ENCODE peak calls at places on chromosomes 6 and 20, in nine cellular contexts. L is CD4-positive, alpha-beta memory T cell; C is Peyer's patch; A is HepG2; I is suprapubic skin; R is transverse colon; D is right lobe of liver; N is SJSA1; S is left ventricle myocardium inferior. B is an unnamed sample. For H3K27me3 and H3K4me1, the result is how much of the 10 kb centered on the place peaks cover.

GRCh38 chr6:31128093-31128676 is 7.9 kb upstream of the CDSN start:
- DNase-seq in A (peak), R (peak), I (no peak), C (peak), S (peak), L (peak), D (peak), N (peak), B (peak)

GRCh38 chr20:38937978-38938473 is 11.8 kb downstream of the FAM83D start:
- DNase-seq in R (no peak), S (no peak), D (no peak), N (no peak), L (no peak), I (no peak), A (no peak), C (no peak), B (no peak)

GRCh38 chr6:138999949-139000725 is 12.1 kb upstream of the REPS1 start:
- DNase-seq in L (no peak), R (no peak), D (no peak), I (no peak), S (no peak), A (no peak), N (no peak), C (no peak), B (no peak)

GRCh38 chr20:4545526-4545925 is 176.2 kb upstream of the PRND start:
- DNase-seq in N (peak), L (no peak), D (no peak), I (no peak), C (no peak), A (no peak), S (no peak), R (no peak), B (no peak)

GRCh38 chr20:4795394-4795793 is 73.7 kb downstream of the PRND start:
- DNase-seq in L (no peak), S (no peak), D (no peak), C (no peak), R (no peak), A (peak), N (peak), I (no peak), B (no peak)

GRCh38 chr20:56688106-56688505 is 59.0 kb downstream of the TFAP2C start:
- DNase-seq in A (no peak), C (no peak), I (no peak), D (no peak), N (no peak), S (no peak), R (no peak), L (no peak), B (no peak)

GRCh38 chr20:49505518-49505917 is 23.1 kb upstream of the KCNB1 start:
- DNase-seq in N (no peak), C (no peak), S (no peak), D (no peak), I (no peak), L (no peak), A (no peak), R (no peak), B (no peak)

GRCh38 chr6:29627762-29628418 is 5.1 kb downstream of the GABBR1 start:
- DNase-seq in C (peak), S (peak), N (no peak), A (no peak), R (peak), I (peak), L (peak), D (peak), B (peak)

GRCh38 chr20:16661738-16662137 is 68.1 kb upstream of the SNRPB2 start:
- DNase-seq in I (no peak), L (no peak), A (no peak), C (no peak), S (no peak), R (no peak), D (no peak), N (no peak), B (no peak)

GRCh38 chr6:70221025-70221714 is 81.7 kb downstream of the COL9A1 start:
- DNase-seq in I (no peak), C (no peak), R (no peak), N (no peak), D (no peak), S (no peak), L (peak), A (peak), B (peak)

GRCh38 chr6:106050538-106050937 is 35.6 kb upstream of the PRDM1 start:
- DNase-seq in C (no peak), I (no peak), N (no peak), L (no peak), A (no peak), S (no peak), D (no peak), R (no peak), B (peak)

GRCh38 chr20:53706008-53706481 is 112.4 kb upstream of the ZNF217 start:
- DNase-seq in I (no peak), S (no peak), L (no peak), N (peak), A (no peak), D (no peak), C (no peak), R (no peak), B (no peak)

GRCh38 chr6:34513628-34514027 is 42.5 kb downstream of the SPDEF start:
- DNase-seq in L (no peak), R (no peak), I (peak), S (peak), N (no peak), D (no peak), A (no peak), C (no peak), B (no peak)

GRCh38 chr20:35039146-35039545 is 53.5 kb downstream of the TRPC4AP start:
- DNase-seq in D (no peak), A (no peak), L (no peak), R (peak), C (no peak), I (no peak), N (no peak), S (no peak), B (no peak)

GRCh38 chr20:7358670-7359069 is 581.6 kb downstream of the HAO1 start:
- DNase-seq in R (no peak), D (no peak), L (no peak), C (no peak), A (no peak), N (no peak), S (no peak), I (no peak), B (no peak)

GRCh38 chr6:70763754-70764153 is 96.1 kb downstream of the SMAP1 start:
- DNase-seq in A (no peak), I (no peak), N (no peak), D (no peak), C (no peak), S (no peak), L (no peak), R (no peak), B (no peak)

GRCh38 chr6:50128420-50129005 is 78.8 kb upstream of the DEFB112 start:
- DNase-seq in R (no peak), L (no peak), C (no peak), A (peak), I (no peak), S (no peak), D (no peak), N (no peak), B (no peak)

GRCh38 chr6:22756365-22756764 is 187.0 kb downstream of the HDGFL1 start:
- DNase-seq in I (no peak), D (no peak), S (no peak), N (no peak), L (no peak), C (no peak), A (no peak), R (no peak), B (no peak)

GRCh38 chr6:84752118-84752850 is 12.1 kb downstream of the TBX18 start:
- DNase-seq in I (no peak), R (no peak), A (no peak), D (no peak), C (no peak), S (no peak), N (no peak), L (no peak), B (no peak)

GRCh38 chr6:69026715-69027114 is 391.6 kb downstream of the ADGRB3 start:
- DNase-seq in L (no peak), I (no peak), D (no peak), S (no peak), N (no peak), R (no peak), A (no peak), C (no peak), B (no peak)

GRCh38 chr20:11926599-11926998 is 8.9 kb downstream of the BTBD3 start:
- DNase-seq in D (no peak), C (no peak), A (no peak), S (no peak), N (no peak), L (no peak), R (no peak), I (no peak), B (no peak)

GRCh38 chr20:6651016-6651415 is 116.5 kb upstream of the BMP2 start:
- DNase-seq in R (peak), L (no peak), I (peak), C (no peak), A (no peak), S (no peak), D (no peak), N (no peak), B (no peak)

GRCh38 chr6:12987783-12988182 is 271.2 kb downstream of the PHACTR1 start:
- DNase-seq in D (no peak), N (no peak), A (no peak), R (no peak), C (no peak), I (no peak), L (no peak), S (no peak), B (no peak)

GRCh38 chr20:42113236-42113635 is 495.1 kb upstream of the CHD6 start:
- DNase-seq in S (no peak), L (no peak), I (no peak), R (no peak), N (no peak), C (no peak), D (no peak), A (no peak), B (no peak)

GRCh38 chr20:1134836-1135235 is 16.4 kb downstream of the PSMF1 start:
- DNase-seq in L (no peak), S (no peak), N (no peak), I (no peak), R (no peak), C (no peak), A (no peak), D (no peak), B (no peak)

DNA sequence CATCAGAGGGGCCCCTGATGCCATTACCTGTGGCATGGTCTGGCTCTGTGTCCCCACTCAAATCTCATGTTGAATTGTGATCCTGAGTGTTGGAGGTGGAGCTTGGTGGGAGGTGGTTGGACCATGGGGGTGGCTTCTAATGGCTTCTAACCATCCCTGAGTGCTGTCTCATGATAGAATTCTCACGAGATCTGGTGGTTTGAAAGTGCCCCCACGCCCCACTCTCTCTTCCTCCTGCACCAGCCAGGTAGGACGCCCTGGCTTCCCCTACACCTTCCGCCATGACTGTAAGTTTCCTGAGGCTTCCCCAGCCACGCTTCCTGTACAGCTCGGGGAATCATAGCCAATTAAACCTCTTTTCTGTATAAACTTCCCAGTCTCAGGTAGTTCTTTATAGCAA is 14.9 kb downstream of the BHLHE23 start:
- DNase-seq in C (no peak), A (no peak), I (no peak), R (no peak), S (no peak), N (no peak), D (no peak), L (no peak), B (no peak)
- H3K27me3 ChIP-seq in C (under half), A (half or more), I (half or more), R (half or more), S (half or more), N (half or more), D (under half), L (under half), B (under half)

GRCh38 chr6:36149436-36149835 is 19.1 kb downstream of the MAPK13 start:
- DNase-seq in I (no peak), L (no peak), A (no peak), N (no peak), C (no peak), S (no peak), D (no peak), R (no peak), B (no peak)
- H3K4me1 ChIP-seq in I (under half), L (under half), A (under half), N (under half), C (under half), S (under half), D (under half), R (under half), B (under half)

DNA sequence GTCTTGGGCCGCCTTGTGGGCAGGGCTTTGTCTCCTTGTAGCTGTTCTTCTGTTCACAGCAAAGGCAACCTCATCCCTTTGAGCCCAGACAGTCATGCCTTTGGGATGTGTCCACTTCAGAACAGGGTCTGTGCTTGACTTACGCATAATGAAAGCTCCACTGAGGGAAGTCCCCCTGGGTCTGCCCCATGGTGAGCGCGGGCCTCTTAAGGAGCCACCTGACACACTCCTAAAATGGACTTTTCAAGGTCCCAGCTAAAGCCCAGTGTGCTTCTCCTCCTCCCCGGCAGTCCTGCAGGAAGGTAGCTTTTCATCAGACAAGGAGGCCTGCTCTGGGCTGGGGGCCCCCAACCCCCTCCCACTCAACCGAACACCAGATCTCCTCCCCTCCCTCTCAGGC is 24.9 kb upstream of the PMEPA1 start:
- DNase-seq in L (no peak), C (no peak), N (no peak), S (no peak), D (no peak), A (no peak), R (no peak), I (no peak), B (no peak)
- H3K27me3 ChIP-seq in L (under half), C (under half), N (under half), S (under half), D (under half), A (under half), R (under half), I (under half), B (under half)

GRCh38 chr20:21209668-21210067 is 83.8 kb downstream of the KIZ start:
- DNase-seq in A (no peak), L (no peak), D (no peak), C (no peak), N (no peak), R (no peak), S (no peak), I (no peak), B (no peak)

GRCh38 chr20:21208999-21209398 is 83.1 kb downstream of the KIZ start:
- DNase-seq in N (no peak), I (no peak), D (no peak), C (no peak), A (no peak), L (no peak), R (no peak), S (no peak), B (no peak)

GRCh38 chr20:21214431-21214830 is 88.5 kb downstream of the KIZ start:
- DNase-seq in N (no peak), S (no peak), C (no peak), D (no peak), L (no peak), A (peak), R (no peak), I (no peak), B (no peak)

DNA sequence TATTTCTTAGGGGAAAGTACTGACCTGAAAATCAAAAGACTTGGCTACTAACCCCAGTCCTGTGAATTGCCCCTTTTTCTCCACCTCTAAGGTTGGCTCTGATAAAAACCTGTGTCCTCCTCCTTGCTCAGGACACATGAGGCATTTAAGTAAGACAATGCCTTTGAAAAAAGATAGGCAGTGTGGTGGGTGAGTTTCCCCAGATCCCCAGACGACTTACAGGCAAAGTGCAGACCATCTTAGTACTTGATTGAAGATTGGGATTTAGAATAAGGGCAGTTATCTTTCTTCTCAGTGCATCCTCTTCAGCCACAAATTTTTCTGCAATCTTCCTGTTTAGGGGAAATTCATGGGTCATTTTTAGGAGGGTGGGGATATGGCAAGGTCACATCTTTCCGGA is 87.8 kb downstream of the KIZ start:
- DNase-seq in R (no peak), N (no peak), A (no peak), I (no peak), C (no peak), L (no peak), S (no peak), D (no peak), B (no peak)
- H3K4me1 ChIP-seq in R (under half), N (under half), A (under half), I (under half), C (under half), L (under half), S (under half), D (under half), B (under half)

GRCh38 chr6:27286141-27286540 is 25.9 kb downstream of the POM121L2 start:
- DNase-seq in L (no peak), C (no peak), D (no peak), N (no peak), I (no peak), S (no peak), R (no peak), A (peak), B (no peak)

GRCh38 chr6:27290065-27290849 is 21.8 kb downstream of the POM121L2 start:
- DNase-seq in D (no peak), L (no peak), S (no peak), A (peak), N (no peak), I (no peak), R (no peak), C (no peak), B (no peak)

GRCh38 chr6:27290850-27291208 is 21.2 kb downstream of the POM121L2 start:
- DNase-seq in I (no peak), A (no peak), S (no peak), N (no peak), R (no peak), L (no peak), D (no peak), C (no peak), B (no peak)

GRCh38 chr6:27288136-27289044 is 23.7 kb downstream of the POM121L2 start:
- DNase-seq in C (no peak), D (no peak), R (no peak), N (no peak), I (no peak), A (no peak), S (no peak), L (no peak), B (no peak)

DNA sequence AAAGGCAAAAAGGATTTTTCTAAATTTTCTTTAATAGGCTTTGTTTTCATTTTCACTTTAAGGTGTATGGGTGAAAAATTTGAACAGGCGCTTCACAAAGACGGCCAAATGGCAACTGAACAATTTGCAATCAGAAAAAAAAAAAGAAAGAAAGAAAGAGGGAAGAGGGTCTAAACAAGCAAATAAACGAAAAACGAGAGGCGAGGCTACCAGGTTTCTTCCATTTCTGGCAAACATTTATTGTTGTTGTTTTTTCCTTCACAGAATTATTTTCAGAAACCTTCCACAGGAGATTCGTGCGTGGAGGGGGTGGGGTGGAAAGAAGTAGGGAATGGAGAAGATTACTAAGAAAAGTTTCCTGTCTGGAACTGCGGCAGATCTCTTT is 24.3 kb downstream of the POM121L2 start:
- DNase-seq in R (no peak), S (no peak), A (no peak), C (no peak), N (no peak), D (no peak), I (no peak), L (no peak), B (no peak)
- H3K27me3 ChIP-seq in R (half or more), S (half or more), A (half or more), C (under half), N (under half), D (under half), I (half or more), L (half or more), B (under half)

GRCh38 chr6:15400572-15401004 is 154.7 kb downstream of the JARID2 start:
- DNase-seq in I (no peak), S (peak), R (peak), A (no peak), N (no peak), D (peak), L (no peak), C (no peak), B (no peak)

GRCh38 chr6:15402401-15403045 is 156.7 kb downstream of the JARID2 start:
- DNase-seq in I (no peak), C (no peak), N (no peak), S (no peak), A (no peak), R (no peak), D (no peak), L (no peak), B (no peak)

GRCh38 chr6:15403094-15403493 is 157.2 kb downstream of the JARID2 start:
- DNase-seq in S (no peak), C (no peak), I (no peak), L (no peak), N (no peak), R (no peak), A (no peak), D (no peak), B (no peak)

GRCh38 chr6:15401120-15401519 is 155.3 kb downstream of the JARID2 start:
- DNase-seq in A (no peak), I (no peak), L (no peak), N (no peak), D (no peak), C (no peak), S (no peak), R (no peak), B (no peak)

GRCh38 chr6:15401769-15402250 is 155.9 kb downstream of the JARID2 start:
- DNase-seq in S (no peak), R (no peak), N (peak), L (no peak), C (no peak), A (peak), D (no peak), I (no peak), B (no peak)
- H3K4me1 ChIP-seq in S (half or more), R (under half), N (under half), L (half or more), C (under half), A (under half), D (under half), I (half or more), B (under half)

GRCh38 chr6:157708239-157708638 is 114.8 kb upstream of the SNX9 start:
- DNase-seq in I (peak), A (no peak), D (no peak), C (no peak), N (no peak), R (no peak), L (no peak), S (no peak), B (no peak)
- H3K27me3 ChIP-seq in I (under half), A (half or more), D (under half), C (under half), N (under half), R (under half), L (under half), S (under half), B (under half)